ENCODE peak calls at places on chromosomes 5 and 9, in eight cellular contexts. K, Z, S, E, V, P, X and R are unnamed samples.

GRCh38 chr9:136962701-136963248 is 10.7 kb downstream of the LCN12 start:
- DNase-seq in K (no peak), Z (no peak), S (no peak), E (no peak), V (no peak), P (no peak), X (no peak), R (no peak)

GRCh38 chr9:6672118-6672517 is 26.6 kb upstream of the GLDC start:
- DNase-seq in K (no peak), Z (no peak), S (no peak), E (no peak), V (no peak), P (no peak), X (no peak), R (no peak)

GRCh38 chr9:77598510-77598909 is 49.6 kb downstream of the GNA14 start:
- DNase-seq in K (peak; percentile 37), Z (no peak), S (no peak), E (peak; percentile 39), V (peak; percentile 33), P (peak; percentile 33), X (peak; percentile 93), R (no peak)

GRCh38 chr5:56330167-56330566 is 97.0 kb upstream of the ANKRD55 start:
- DNase-seq in K (no peak), Z (no peak), S (no peak), E (no peak), V (no peak), P (no peak), X (no peak), R (no peak)

GRCh38 chr9:125312411-125312810 is 50.8 kb downstream of the GAPVD1 start:
- DNase-seq in K (no peak), Z (no peak), S (no peak), E (no peak), V (no peak), P (no peak), X (no peak), R (no peak)

GRCh38 chr5:124596595-124597388 is 149.6 kb downstream of the ZNF608 start:
- DNase-seq in K (peak; percentile 21), Z (no peak), S (no peak), E (no peak), V (peak; percentile 82), P (no peak), X (peak; percentile 84), R (no peak)

GRCh38 chr5:159337291-159337974 is 7.1 kb upstream of the IL12B start:
- DNase-seq in K (no peak), Z (no peak), S (no peak), E (peak; percentile 42), V (peak; percentile 66), P (no peak), X (peak; percentile 53), R (no peak)

GRCh38 chr5:82421119-82421518 is 143.0 kb upstream of the RPS23 start:
- DNase-seq in K (no peak), Z (no peak), S (no peak), E (no peak), V (peak; percentile 99), P (no peak), X (peak; percentile 84), R (no peak)

GRCh38 chr5:91382530-91383026 is 539 bp downstream of the ARRDC3 start:
- DNase-seq in K (peak; percentile 18), Z (no peak), S (peak; percentile 4), E (no peak), V (peak; percentile 60), P (no peak), X (peak; percentile 64), R (no peak)

GRCh38 chr5:87347272-87347671 is 65.5 kb downstream of the CCNH start:
- DNase-seq in K (no peak), Z (no peak), S (no peak), E (no peak), V (no peak), P (no peak), X (no peak), R (no peak)

GRCh38 chr5:181120311-181120710 is 10.7 kb downstream of the OR2V1 start:
- DNase-seq in K (no peak), Z (no peak), S (no peak), E (no peak), V (peak; percentile 32), P (no peak), X (no peak), R (no peak)

GRCh38 chr9:33101104-33101951 is 24.9 kb upstream of the SMU1 start:
- DNase-seq in K (no peak), Z (no peak), S (no peak), E (no peak), V (peak; percentile 79), P (no peak), X (peak; percentile 50), R (no peak)

GRCh38 chr5:120086081-120086480 is 378.0 kb upstream of the PRR16 start:
- DNase-seq in K (no peak), Z (no peak), S (no peak), E (no peak), V (no peak), P (no peak), X (no peak), R (no peak)

GRCh38 chr5:113523168-113523567 is 9.7 kb downstream of the YTHDC2 start:
- DNase-seq in K (no peak), Z (no peak), S (no peak), E (no peak), V (no peak), P (no peak), X (no peak), R (no peak)

GRCh38 chr5:113526421-113526820 is 12.9 kb downstream of the YTHDC2 start:
- DNase-seq in K (no peak), Z (no peak), S (no peak), E (no peak), V (no peak), P (no peak), X (peak; percentile 44), R (no peak)

GRCh38 chr5:113520899-113521298 is 7.4 kb downstream of the YTHDC2 start:
- DNase-seq in K (no peak), Z (no peak), S (no peak), E (no peak), V (no peak), P (no peak), X (no peak), R (no peak)

GRCh38 chr5:113527746-113528145 is 14.3 kb downstream of the YTHDC2 start:
- DNase-seq in K (no peak), Z (no peak), S (no peak), E (no peak), V (no peak), P (no peak), X (no peak), R (no peak)

DNA sequence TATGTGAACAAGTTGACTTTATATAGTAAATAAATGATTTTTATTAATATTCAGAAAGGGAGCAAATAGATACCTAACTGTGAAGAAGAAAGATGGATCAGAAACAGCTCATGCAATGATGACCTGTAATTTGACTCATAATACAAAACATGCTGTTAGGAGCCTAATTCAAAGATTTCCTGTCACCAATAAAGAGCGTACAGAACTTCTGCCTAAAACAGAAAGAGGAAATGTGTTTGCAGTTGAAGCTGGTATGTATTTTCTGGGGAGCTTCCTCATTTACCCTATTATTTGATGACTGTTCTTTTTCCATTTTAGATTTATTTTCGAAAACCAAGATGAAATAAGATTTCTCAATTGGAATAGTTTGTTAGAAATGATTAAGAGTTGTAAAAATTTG is 11.4 kb downstream of the YTHDC2 start:
- DNase-seq in K (no peak), Z (no peak), S (peak; percentile 16), E (no peak), V (no peak), P (no peak), X (no peak), R (no peak)
- TF ChIP-seq CTCF in K (no peak), Z (no peak), S (no peak), E (no peak), V (no peak), P (no peak), X (no peak), R (no peak)

DNA sequence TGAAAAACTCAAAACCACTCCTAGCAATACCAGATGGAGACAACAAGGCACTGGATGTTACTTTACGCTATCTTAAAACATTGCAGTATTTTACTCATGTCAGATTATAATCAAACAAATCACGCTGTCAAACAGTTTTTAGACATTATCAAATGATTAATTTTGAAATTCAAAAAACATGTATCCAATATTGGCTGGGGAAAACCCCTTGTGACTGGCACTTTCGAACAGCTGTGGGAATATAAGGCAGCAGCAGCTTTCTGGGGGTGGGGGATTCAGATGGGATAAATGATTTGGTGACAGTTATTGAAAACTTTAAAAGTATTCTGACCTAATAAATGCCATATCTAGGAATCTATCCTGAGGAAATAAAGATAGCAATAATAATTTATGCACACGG is 28.7 kb downstream of the ELL2 start:
- DNase-seq in K (no peak), Z (no peak), S (no peak), E (no peak), V (no peak), P (no peak), X (no peak), R (no peak)
- TF ChIP-seq CTCF in K (no peak), Z (no peak), S (no peak), E (no peak), V (no peak), P (no peak), X (no peak), R (no peak)

GRCh38 chr5:169003721-169004481 is 297.0 kb downstream of the SLIT3 start:
- DNase-seq in K (no peak), Z (no peak), S (no peak), E (no peak), V (no peak), P (no peak), X (no peak), R (no peak)
- TF ChIP-seq CTCF in K (no peak), Z (no peak), S (no peak), E (peak; percentile 35), V (no peak), P (no peak), X (peak; percentile 32), R (no peak)

DNA sequence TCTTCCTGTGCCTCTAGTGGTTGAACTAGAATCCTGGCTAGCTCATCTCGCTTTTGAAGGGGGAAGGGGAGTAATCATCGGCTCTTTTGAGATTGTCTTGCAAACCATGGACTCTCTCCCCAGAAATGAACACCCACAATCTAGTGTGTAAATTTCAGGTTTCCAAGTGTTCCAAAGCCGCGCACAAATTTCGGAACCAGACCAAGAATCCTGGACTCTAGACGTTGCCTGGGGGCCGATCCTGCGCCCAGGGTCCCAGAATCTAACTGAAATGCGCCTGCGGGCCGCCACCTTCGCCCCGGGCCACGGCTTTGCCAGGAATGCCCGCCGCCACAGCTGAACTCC is 4.8 kb upstream of the FOXE1 start:
- DNase-seq in K (no peak), Z (no peak), S (no peak), E (no peak), V (no peak), P (no peak), X (no peak), R (no peak)
- TF ChIP-seq CTCF in K (no peak), Z (no peak), S (no peak), E (peak; percentile 4), V (no peak), P (no peak), X (peak; percentile 23), R (no peak)

DNA sequence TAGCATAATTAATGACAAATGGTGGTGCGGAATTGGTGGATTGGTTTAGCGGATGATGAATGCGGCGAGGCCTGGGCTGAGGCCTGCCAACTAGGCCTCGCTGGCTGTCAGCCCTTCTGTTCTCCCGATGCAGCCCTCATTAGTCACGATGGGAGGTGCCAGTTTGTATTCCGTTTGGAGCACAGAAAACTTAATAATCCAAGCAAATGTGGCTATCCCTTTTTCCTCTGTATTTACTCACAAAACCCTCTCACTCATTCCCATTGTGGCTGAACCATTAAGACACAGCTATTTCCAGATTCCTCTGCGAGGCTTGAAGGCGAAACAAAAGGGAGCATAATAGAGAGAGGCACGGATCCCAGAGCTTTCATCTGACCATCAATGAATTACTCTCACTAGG is 114.3 kb downstream of the MVB12B start:
- DNase-seq in K (no peak), Z (no peak), S (no peak), E (no peak), V (no peak), P (no peak), X (peak; percentile 4), R (no peak)
- TF ChIP-seq CTCF in K (no peak), Z (no peak), S (no peak), E (no peak), V (no peak), P (no peak), X (no peak), R (no peak)